ENCODE peak calls at places on chromosomes 2 and 18, in nine cellular contexts. T, J, V, E, K, P, F, A and L are unnamed samples.

GRCh38 chr2:27965841-27966240 is 75.3 kb downstream of the BABAM2 start:
- DNase-seq in T (no peak), J (no peak), V (no peak), E (no peak), K (no peak), P (no peak), F (no peak), A (no peak), L (no peak)

GRCh38 chr2:64797881-64798590 is 144.3 kb upstream of the SERTAD2 start:
- DNase-seq in T (no peak), J (no peak), V (no peak), E (no peak), K (no peak), P (no peak), F (no peak), A (no peak), L (peak)

GRCh38 chr2:54099370-54099769 is 16.0 kb upstream of the ACYP2 start:
- DNase-seq in T (no peak), J (no peak), V (no peak), E (no peak), K (no peak), P (no peak), F (no peak), A (no peak), L (no peak)

GRCh38 chr2:119650971-119651370 is 28.0 kb upstream of the TMEM177 start:
- DNase-seq in T (no peak), J (no peak), V (no peak), E (no peak), K (no peak), P (no peak), F (no peak), A (no peak), L (no peak)

GRCh38 chr2:19649785-19650380 is 251.9 kb downstream of the TTC32 start:
- DNase-seq in T (no peak), J (no peak), V (no peak), E (no peak), K (no peak), P (no peak), F (no peak), A (no peak), L (no peak)

GRCh38 chr18:5253910-5254309 is 41.6 kb downstream of the ZBTB14 start:
- DNase-seq in T (no peak), J (no peak), V (no peak), E (no peak), K (no peak), P (no peak), F (no peak), A (no peak), L (no peak)

GRCh38 chr2:234363011-234363487 is 133.8 kb downstream of the ARL4C start:
- DNase-seq in T (no peak), J (no peak), V (no peak), E (no peak), K (no peak), P (no peak), F (no peak), A (no peak), L (no peak)

GRCh38 chr18:23977103-23977502 is 37.5 kb upstream of the TTC39C start:
- DNase-seq in T (no peak), J (no peak), V (no peak), E (no peak), K (no peak), P (no peak), F (no peak), A (no peak), L (no peak)

DNA sequence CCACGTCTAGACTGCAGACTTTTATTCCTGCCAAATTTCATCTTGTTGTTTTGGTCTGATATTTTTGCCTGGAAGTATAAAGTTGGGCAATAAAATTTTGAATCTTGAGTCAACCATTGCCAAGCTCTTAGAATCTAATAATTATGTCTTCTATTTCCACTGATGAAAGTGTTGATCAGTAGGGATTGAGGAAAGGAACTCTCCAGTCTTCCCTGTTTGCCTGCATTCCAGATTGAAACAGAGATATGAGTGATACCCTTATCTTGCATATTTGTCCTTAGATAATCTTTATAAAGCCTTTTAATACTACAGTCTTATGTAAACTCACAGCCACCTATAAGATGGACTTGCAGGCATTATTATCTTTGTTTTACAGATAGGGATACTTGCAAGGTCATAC is 45.5 kb upstream of the UBE2E3 start:
- DNase-seq in T (no peak), J (no peak), V (no peak), E (no peak), K (no peak), P (no peak), F (no peak), A (no peak), L (no peak)
- TF ChIP-seq CTCF in T (no peak), J (no peak), V (no peak), E (no peak), K (no peak), P (no peak), F (no peak), A (no peak), L (no peak)

GRCh38 chr2:109171444-109172334 is 42.7 kb downstream of the SH3RF3 start:
- DNase-seq in T (no peak), J (peak), V (peak), E (no peak), K (peak), P (peak), F (peak), A (peak), L (peak)
- TF ChIP-seq CTCF in T (no peak), J (peak), V (peak), E (no peak), K (peak), P (peak), F (no peak), A (no peak), L (peak)

DNA sequence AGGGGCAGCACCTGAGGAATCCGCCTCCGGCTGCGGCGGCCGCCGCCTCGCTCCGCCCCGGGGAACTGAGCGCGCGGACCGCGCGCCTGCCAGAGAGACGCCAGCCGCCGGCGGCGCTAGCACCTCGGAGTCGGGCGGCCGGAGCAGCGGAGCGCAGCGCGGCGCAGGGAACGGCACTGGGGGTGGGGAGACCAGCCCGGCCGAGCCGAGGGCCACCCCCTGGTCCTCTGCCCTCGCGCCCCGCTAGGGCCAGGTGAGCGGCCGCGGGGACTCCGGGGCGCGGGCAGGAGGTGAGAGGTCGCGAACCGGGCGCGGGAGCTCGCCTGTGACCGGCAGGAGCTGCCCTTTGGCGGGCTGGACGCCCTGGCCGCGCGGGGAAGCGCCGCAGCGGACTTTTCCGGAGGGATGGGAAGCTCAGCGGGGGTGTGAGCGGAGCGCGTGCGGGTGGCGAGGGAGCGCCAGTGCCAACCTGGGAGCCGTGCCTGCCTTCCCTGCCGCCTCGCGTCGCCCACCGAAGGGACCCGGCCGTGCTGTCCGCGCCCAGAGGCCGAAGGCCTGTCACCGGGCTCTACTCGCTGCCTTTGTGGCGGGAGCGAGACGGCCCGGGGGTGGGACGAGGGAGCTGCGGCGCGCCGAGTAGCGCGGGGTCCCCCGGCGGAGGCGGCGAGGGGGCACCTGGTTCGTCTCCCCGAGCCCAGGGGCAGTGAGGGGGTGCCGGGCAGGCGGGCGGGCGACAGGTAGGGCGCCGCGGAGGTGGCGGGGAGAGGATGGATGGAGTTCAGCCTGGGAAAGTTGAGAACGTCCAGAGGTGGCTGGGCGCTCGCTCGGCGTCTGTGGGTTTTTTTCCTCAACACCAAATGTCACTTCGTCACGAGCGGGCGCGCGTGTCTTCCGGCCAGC is at the start of gene GREB1L:
- DNase-seq in T (peak), J (peak), V (peak), E (peak), K (peak), P (peak), F (peak), A (peak), L (no peak)
- TF ChIP-seq CTCF in T (peak), J (peak), V (peak), E (peak), K (peak), P (peak), F (no peak), A (peak), L (no peak)

DNA sequence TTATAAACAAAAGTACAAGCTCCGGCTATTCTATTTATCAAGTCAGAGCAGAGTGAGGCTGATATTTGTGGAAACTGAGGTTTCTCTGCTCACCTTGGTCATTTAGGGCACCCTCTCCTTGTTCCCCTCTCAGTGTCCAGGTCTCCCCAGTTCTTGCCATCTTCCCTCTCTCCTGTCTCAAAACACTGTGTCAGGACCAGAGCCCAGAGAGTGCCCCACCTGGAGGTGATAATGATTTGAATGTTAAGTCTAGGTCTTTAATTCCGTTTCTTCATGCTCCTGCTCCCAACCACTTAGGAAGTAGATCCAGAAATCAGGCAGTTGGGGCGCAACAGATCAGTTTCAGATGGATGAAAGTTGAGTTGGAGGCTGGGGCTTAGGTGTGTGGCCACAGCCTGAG is 9.2 kb upstream of the ADCY3 start:
- DNase-seq in T (no peak), J (no peak), V (no peak), E (no peak), K (no peak), P (no peak), F (no peak), A (no peak), L (no peak)
- TF ChIP-seq CTCF in T (no peak), J (no peak), V (no peak), E (no peak), K (no peak), P (no peak), F (no peak), A (no peak), L (no peak)

GRCh38 chr2:16635796-16636699 is 29.6 kb downstream of the CYRIA start:
- DNase-seq in T (no peak), J (no peak), V (no peak), E (no peak), K (no peak), P (no peak), F (no peak), A (no peak), L (no peak)
- TF ChIP-seq CTCF in T (no peak), J (no peak), V (no peak), E (no peak), K (no peak), P (peak), F (no peak), A (no peak), L (no peak)

GRCh38 chr18:657311-657997 is at the start of gene TYMS:
- DNase-seq in T (peak), J (peak), V (peak), E (peak), K (no peak), P (peak), F (peak), A (peak), L (peak)
- TF ChIP-seq CTCF in T (no peak), J (no peak), V (no peak), E (peak), K (no peak), P (no peak), F (no peak), A (no peak), L (no peak)

DNA sequence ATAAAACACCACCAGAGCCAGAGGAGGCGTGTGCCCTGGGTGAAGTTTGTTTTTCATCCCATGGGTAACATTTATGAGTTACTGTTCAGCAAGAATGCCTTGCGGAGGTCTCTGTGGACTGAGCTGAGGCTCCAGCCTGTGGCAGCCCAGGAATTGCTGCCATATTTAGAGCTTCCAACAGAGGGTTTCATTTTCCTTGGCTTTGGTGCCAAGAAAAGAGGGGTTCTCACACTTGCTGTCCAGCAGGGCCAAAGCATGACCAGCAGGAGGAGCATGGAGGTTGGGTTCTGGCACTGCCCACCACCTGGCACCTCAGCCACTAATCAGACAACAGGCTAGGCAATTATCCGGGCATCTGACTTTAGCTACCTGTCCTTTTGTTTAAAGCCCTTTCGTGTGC is 36.7 kb downstream of the EPAS1 start:
- DNase-seq in T (no peak), J (no peak), V (no peak), E (no peak), K (peak), P (no peak), F (no peak), A (no peak), L (no peak)
- TF ChIP-seq CTCF in T (no peak), J (peak), V (no peak), E (no peak), K (peak), P (peak), F (no peak), A (peak), L (no peak)